ENCODE peak calls at places on chromosome 21, in ten cellular contexts. One of them, this sample, is unnamed.

GRCh38 chr21:27451116-27451515 is 484.2 kb upstream of the ADAMTS5 start:
- DNase-seq in RWPE1: no peak
- DNase-seq in endothelial cell: no peak
- DNase-seq in astrocyte of the cerebellum: no peak
- DNase-seq in colonic mucosa: no peak
- DNase-seq in A549: no peak
- DNase-seq in HFFc6: no peak
- DNase-seq in GM13977: no peak
- DNase-seq in body of pancreas: no peak
- DNase-seq in mucosa of descending colon: no peak
- DNase-seq in this sample: no peak

GRCh38 chr21:35697321-35697808 is 363.0 kb downstream of the SETD4 start:
- DNase-seq in endothelial cell: no peak
- DNase-seq in astrocyte of the cerebellum: peak
- DNase-seq in mucosa of descending colon: peak
- DNase-seq in colonic mucosa: peak
- DNase-seq in body of pancreas: peak
- DNase-seq in HFFc6: no peak
- DNase-seq in GM13977: no peak
- DNase-seq in RWPE1: no peak
- DNase-seq in A549: no peak
- DNase-seq in this sample: peak

GRCh38 chr21:43267391-43268085 is 98.7 kb downstream of the CRYAA start:
- DNase-seq in RWPE1: no peak
- DNase-seq in astrocyte of the cerebellum: no peak
- DNase-seq in colonic mucosa: no peak
- DNase-seq in endothelial cell: no peak
- DNase-seq in body of pancreas: no peak
- DNase-seq in mucosa of descending colon: no peak
- DNase-seq in HFFc6: no peak
- DNase-seq in GM13977: no peak
- DNase-seq in A549: no peak
- DNase-seq in this sample: no peak

GRCh38 chr21:34528131-34528561 is 16.1 kb upstream of the KCNE1 start:
- DNase-seq in astrocyte of the cerebellum: no peak
- DNase-seq in mucosa of descending colon: no peak
- DNase-seq in endothelial cell: no peak
- DNase-seq in body of pancreas: no peak
- DNase-seq in RWPE1: no peak
- DNase-seq in GM13977: no peak
- DNase-seq in colonic mucosa: no peak
- DNase-seq in A549: no peak
- DNase-seq in HFFc6: no peak
- DNase-seq in this sample: peak

GRCh38 chr21:33101300-33102005 is 31.5 kb downstream of the OLIG1 start:
- DNase-seq in RWPE1: no peak
- DNase-seq in mucosa of descending colon: no peak
- DNase-seq in colonic mucosa: no peak
- DNase-seq in endothelial cell: no peak
- DNase-seq in A549: no peak
- DNase-seq in astrocyte of the cerebellum: no peak
- DNase-seq in GM13977: no peak
- DNase-seq in body of pancreas: no peak
- DNase-seq in HFFc6: no peak
- DNase-seq in this sample: no peak

GRCh38 chr21:34889287-34889536 is 159.9 kb downstream of the RUNX1 start:
- DNase-seq in A549: no peak
- DNase-seq in GM13977: no peak
- DNase-seq in colonic mucosa: peak
- DNase-seq in endothelial cell: peak
- DNase-seq in mucosa of descending colon: peak
- DNase-seq in RWPE1: peak
- DNase-seq in HFFc6: peak
- DNase-seq in body of pancreas: no peak
- DNase-seq in astrocyte of the cerebellum: no peak
- DNase-seq in this sample: peak

GRCh38 chr21:41927727-41928409 is 25.9 kb downstream of the C2CD2 start:
- DNase-seq in endothelial cell: no peak
- DNase-seq in astrocyte of the cerebellum: no peak
- DNase-seq in RWPE1: no peak
- DNase-seq in HFFc6: no peak
- DNase-seq in A549: no peak
- DNase-seq in GM13977: no peak
- DNase-seq in colonic mucosa: no peak
- DNase-seq in body of pancreas: no peak
- DNase-seq in mucosa of descending colon: no peak
- DNase-seq in this sample: no peak

GRCh38 chr21:35136586-35137254 is 87.6 kb upstream of the RUNX1 start:
- DNase-seq in endothelial cell: no peak
- DNase-seq in HFFc6: peak
- DNase-seq in A549: peak
- DNase-seq in RWPE1: peak
- DNase-seq in body of pancreas: no peak
- DNase-seq in colonic mucosa: peak
- DNase-seq in GM13977: no peak
- DNase-seq in mucosa of descending colon: peak
- DNase-seq in astrocyte of the cerebellum: no peak
- DNase-seq in this sample: peak

GRCh38 chr21:27076035-27076434 is 109.1 kb upstream of the ADAMTS5 start:
- DNase-seq in GM13977: no peak
- DNase-seq in endothelial cell: no peak
- DNase-seq in astrocyte of the cerebellum: no peak
- DNase-seq in RWPE1: no peak
- DNase-seq in mucosa of descending colon: no peak
- DNase-seq in body of pancreas: no peak
- DNase-seq in A549: no peak
- DNase-seq in colonic mucosa: no peak
- DNase-seq in HFFc6: no peak
- DNase-seq in this sample: no peak

DNA sequence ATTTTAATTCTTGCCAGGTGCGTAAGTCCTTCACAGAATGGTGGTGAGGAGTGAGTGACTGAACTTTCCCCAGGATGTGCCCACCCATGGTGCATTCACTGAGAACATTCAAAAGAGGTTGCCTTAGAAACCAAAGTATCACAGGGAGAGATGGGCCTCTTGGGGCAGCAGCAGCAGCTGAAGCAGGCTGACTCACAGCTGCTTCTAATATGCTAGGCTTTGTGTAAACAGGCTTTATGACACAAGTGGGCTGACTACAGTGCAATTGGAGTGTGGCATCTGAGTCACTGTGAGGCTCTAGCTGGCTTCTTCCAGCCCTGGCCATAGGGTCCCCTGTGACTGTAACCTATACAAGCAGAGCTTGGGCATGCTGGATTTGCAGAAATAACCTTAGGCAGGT is 12.6 kb downstream of the PIGP start:
- DNase-seq in endothelial cell: no peak
- DNase-seq in mucosa of descending colon: peak
- DNase-seq in RWPE1: peak
- DNase-seq in A549: peak
- DNase-seq in GM13977: no peak
- DNase-seq in astrocyte of the cerebellum: peak
- DNase-seq in colonic mucosa: peak
- DNase-seq in body of pancreas: peak
- DNase-seq in HFFc6: peak
- DNase-seq in this sample: peak
- TF ChIP-seq CTCF in endothelial cell: no peak
- TF ChIP-seq CTCF in mucosa of descending colon: no peak
- TF ChIP-seq CTCF in RWPE1: no peak
- TF ChIP-seq CTCF in A549: no peak
- TF ChIP-seq CTCF in GM13977: no peak
- TF ChIP-seq CTCF in astrocyte of the cerebellum: no peak
- TF ChIP-seq CTCF in colonic mucosa: no peak
- TF ChIP-seq CTCF in body of pancreas: no peak
- TF ChIP-seq CTCF in HFFc6: peak
- TF ChIP-seq CTCF in this sample: no peak

DNA sequence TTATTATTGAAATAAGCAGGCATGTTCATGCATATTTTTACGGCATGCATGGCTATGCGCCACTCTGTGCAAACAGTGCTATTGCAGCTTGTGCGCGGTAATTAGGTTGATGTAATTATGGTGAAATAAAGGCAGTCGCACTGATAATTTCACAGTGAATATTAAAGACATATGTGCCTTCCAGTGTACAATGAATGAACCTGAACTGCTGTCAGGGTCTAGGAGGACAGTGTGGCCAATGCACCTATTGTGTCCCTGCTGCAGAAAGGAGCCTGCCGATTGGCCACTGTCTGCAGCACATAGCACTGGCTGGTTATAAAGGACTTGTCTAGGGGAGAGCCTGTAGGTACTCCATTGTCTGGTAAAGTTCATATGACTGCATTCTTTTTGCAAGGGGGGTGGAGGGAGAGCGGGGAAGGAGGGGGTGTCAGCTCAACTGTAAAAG is 340.4 kb downstream of the USP25 start:
- DNase-seq in astrocyte of the cerebellum: no peak
- DNase-seq in colonic mucosa: no peak
- DNase-seq in A549: no peak
- DNase-seq in HFFc6: peak
- DNase-seq in RWPE1: no peak
- DNase-seq in GM13977: no peak
- DNase-seq in body of pancreas: no peak
- DNase-seq in mucosa of descending colon: no peak
- DNase-seq in endothelial cell: no peak
- DNase-seq in this sample: no peak
- TF ChIP-seq CTCF in astrocyte of the cerebellum: peak
- TF ChIP-seq CTCF in colonic mucosa: no peak
- TF ChIP-seq CTCF in A549: no peak
- TF ChIP-seq CTCF in HFFc6: peak
- TF ChIP-seq CTCF in RWPE1: peak
- TF ChIP-seq CTCF in GM13977: no peak
- TF ChIP-seq CTCF in body of pancreas: no peak
- TF ChIP-seq CTCF in mucosa of descending colon: no peak
- TF ChIP-seq CTCF in endothelial cell: no peak
- TF ChIP-seq CTCF in this sample: no peak

DNA sequence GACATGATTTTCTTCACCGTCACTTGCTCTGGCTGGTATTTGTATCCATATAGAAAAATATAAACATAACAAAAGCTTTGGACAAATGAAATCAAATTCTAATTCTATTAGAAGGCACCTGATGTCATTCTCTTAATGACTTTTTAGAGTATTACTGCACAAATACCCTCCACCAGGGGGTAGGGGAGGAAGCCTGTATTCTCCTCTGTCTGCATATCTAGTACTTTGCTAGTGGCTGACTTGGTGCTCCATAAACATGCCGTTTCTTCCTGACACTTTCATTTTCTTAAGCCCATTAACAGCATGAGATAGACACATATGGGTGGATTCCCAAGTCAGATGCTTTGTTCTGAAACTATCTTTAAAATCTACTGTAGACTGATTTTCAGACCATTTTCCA is 20.6 kb upstream of the KCNJ15 start:
- DNase-seq in A549: no peak
- DNase-seq in HFFc6: no peak
- DNase-seq in GM13977: no peak
- DNase-seq in endothelial cell: no peak
- DNase-seq in body of pancreas: no peak
- DNase-seq in mucosa of descending colon: no peak
- DNase-seq in RWPE1: no peak
- DNase-seq in astrocyte of the cerebellum: no peak
- DNase-seq in colonic mucosa: no peak
- DNase-seq in this sample: peak
- TF ChIP-seq CTCF in A549: no peak
- TF ChIP-seq CTCF in HFFc6: peak
- TF ChIP-seq CTCF in GM13977: no peak
- TF ChIP-seq CTCF in endothelial cell: no peak
- TF ChIP-seq CTCF in body of pancreas: no peak
- TF ChIP-seq CTCF in mucosa of descending colon: no peak
- TF ChIP-seq CTCF in RWPE1: no peak
- TF ChIP-seq CTCF in astrocyte of the cerebellum: peak
- TF ChIP-seq CTCF in colonic mucosa: no peak
- TF ChIP-seq CTCF in this sample: no peak

GRCh38 chr21:44992608-44993031 is 52.8 kb downstream of the SLX9 start:
- DNase-seq in body of pancreas: no peak
- DNase-seq in A549: no peak
- DNase-seq in astrocyte of the cerebellum: no peak
- DNase-seq in HFFc6: no peak
- DNase-seq in RWPE1: no peak
- DNase-seq in mucosa of descending colon: no peak
- DNase-seq in endothelial cell: no peak
- DNase-seq in GM13977: no peak
- DNase-seq in colonic mucosa: no peak
- DNase-seq in this sample: no peak

GRCh38 chr21:44989943-44990780 is 50.3 kb downstream of the SLX9 start:
- DNase-seq in GM13977: no peak
- DNase-seq in HFFc6: no peak
- DNase-seq in mucosa of descending colon: no peak
- DNase-seq in A549: no peak
- DNase-seq in endothelial cell: no peak
- DNase-seq in body of pancreas: no peak
- DNase-seq in astrocyte of the cerebellum: no peak
- DNase-seq in colonic mucosa: no peak
- DNase-seq in RWPE1: no peak
- DNase-seq in this sample: no peak

GRCh38 chr21:44993321-44994015 is 53.6 kb downstream of the SLX9 start:
- DNase-seq in colonic mucosa: no peak
- DNase-seq in A549: no peak
- DNase-seq in endothelial cell: no peak
- DNase-seq in mucosa of descending colon: no peak
- DNase-seq in HFFc6: no peak
- DNase-seq in GM13977: no peak
- DNase-seq in astrocyte of the cerebellum: no peak
- DNase-seq in body of pancreas: no peak
- DNase-seq in RWPE1: no peak
- DNase-seq in this sample: no peak

GRCh38 chr21:44990921-44991320 is 51.1 kb downstream of the SLX9 start:
- DNase-seq in endothelial cell: no peak
- DNase-seq in colonic mucosa: no peak
- DNase-seq in astrocyte of the cerebellum: no peak
- DNase-seq in HFFc6: no peak
- DNase-seq in GM13977: no peak
- DNase-seq in RWPE1: no peak
- DNase-seq in A549: no peak
- DNase-seq in body of pancreas: no peak
- DNase-seq in mucosa of descending colon: no peak
- DNase-seq in this sample: no peak

DNA sequence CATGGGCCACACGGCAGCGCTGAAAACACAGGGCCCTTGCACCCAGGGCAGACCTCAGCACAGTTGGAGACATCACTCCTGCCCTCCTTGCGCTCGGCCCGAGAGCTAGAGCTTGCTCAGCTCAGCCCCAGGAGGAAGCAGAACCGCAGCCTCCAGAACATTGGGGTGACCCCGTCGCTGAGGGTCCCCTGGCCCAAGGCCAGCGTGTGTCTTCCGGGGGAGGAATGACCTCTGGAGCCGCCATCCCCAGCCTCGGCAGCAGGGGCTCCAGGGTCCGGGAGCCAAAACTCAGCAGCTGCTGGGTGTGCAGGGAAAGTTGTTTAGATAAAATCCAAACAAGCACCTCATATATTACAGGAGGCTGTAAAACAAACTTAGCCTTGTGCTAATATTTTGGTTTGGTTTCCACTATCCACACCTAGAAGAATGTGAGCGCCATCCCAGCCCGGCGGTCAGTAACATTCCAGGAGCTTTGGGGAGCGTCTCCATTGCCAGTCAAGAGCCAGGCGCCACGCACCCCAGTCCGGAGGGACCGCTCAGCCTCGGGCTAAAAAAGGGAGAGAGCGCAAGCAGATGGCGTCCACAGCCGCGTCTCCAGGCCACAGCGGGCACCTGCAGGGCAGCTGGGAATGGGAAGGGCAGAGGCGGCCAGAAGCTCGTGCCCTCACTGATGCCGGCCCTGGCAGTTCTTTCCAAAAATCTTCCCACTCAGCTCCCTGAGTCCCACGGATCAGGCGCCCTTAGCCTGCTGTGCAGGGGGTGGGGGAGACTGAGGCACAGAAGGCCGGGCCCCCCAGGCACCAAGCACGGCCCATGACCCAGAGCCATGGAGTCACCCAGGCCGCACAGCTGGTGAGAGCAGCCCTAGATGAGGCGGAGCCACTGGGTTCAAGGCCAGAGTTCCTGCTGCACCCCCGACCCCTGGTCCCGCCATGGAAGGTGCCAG is 52.0 kb downstream of the SLX9 start:
- DNase-seq in GM13977: no peak
- DNase-seq in body of pancreas: no peak
- DNase-seq in astrocyte of the cerebellum: no peak
- DNase-seq in HFFc6: no peak
- DNase-seq in endothelial cell: no peak
- DNase-seq in mucosa of descending colon: no peak
- DNase-seq in colonic mucosa: no peak
- DNase-seq in RWPE1: no peak
- DNase-seq in A549: no peak
- DNase-seq in this sample: no peak
- TF ChIP-seq CTCF in GM13977: no peak
- TF ChIP-seq CTCF in body of pancreas: no peak
- TF ChIP-seq CTCF in astrocyte of the cerebellum: no peak
- TF ChIP-seq CTCF in HFFc6: no peak
- TF ChIP-seq CTCF in endothelial cell: no peak
- TF ChIP-seq CTCF in mucosa of descending colon: no peak
- TF ChIP-seq CTCF in colonic mucosa: no peak
- TF ChIP-seq CTCF in RWPE1: no peak
- TF ChIP-seq CTCF in A549: no peak
- TF ChIP-seq CTCF in this sample: no peak

This sample was measured in MCF 10A.